ENCODE peak calls at places on chromosomes 7 and 10, in eight cellular contexts. X, I, F, U, E, W, D and A are unnamed samples.

GRCh38 chr7:90931996-90932912 is 332.0 kb upstream of the FZD1 start:
- DNase-seq in X (peak; percentile 92), D (peak; percentile 34), W (peak; percentile 22), F (no peak), I (no peak), E (no peak), U (no peak), A (no peak)

GRCh38 chr10:78320990-78321389 is 287.3 kb downstream of the RPS24 start:
- DNase-seq in F (no peak), E (no peak), X (no peak), I (no peak), U (no peak), D (no peak), W (no peak), A (no peak)

GRCh38 chr7:95045236-95045923 is 138.0 kb downstream of the PPP1R9A start:
- DNase-seq in F (peak; percentile 50), I (no peak), U (no peak), X (peak; percentile 27), D (peak; percentile 16), W (peak; percentile 27), E (no peak), A (peak; percentile 63)

GRCh38 chr10:97768322-97769315 is 3.2 kb downstream of the SFRP5 start:
- DNase-seq in X (no peak), F (no peak), I (no peak), U (no peak), E (no peak), W (no peak), D (no peak), A (no peak)

GRCh38 chr10:97320480-97321031 is 1.5 kb downstream of the FRAT1 start:
- DNase-seq in U (peak; percentile 22), F (peak; percentile 45), D (peak; percentile 32), I (no peak), W (no peak), X (no peak), E (no peak), A (no peak)

GRCh38 chr10:29841724-29842649 is 207.2 kb upstream of the SVIL start:
- DNase-seq in I (peak; percentile 60), E (peak; percentile 64), W (peak; percentile 67), D (peak; percentile 47), X (no peak), U (peak; percentile 57), F (peak; percentile 63), A (peak; percentile 81)

GRCh38 chr7:150402671-150403321 is 23.7 kb downstream of the ZNF775 start:
- DNase-seq in F (peak; percentile 69), I (no peak), X (no peak), E (no peak), W (no peak), D (peak; percentile 70), U (no peak), A (no peak)

GRCh38 chr10:29669149-29669548 is 34.4 kb upstream of the SVIL start:
- DNase-seq in U (peak; percentile 50), F (no peak), X (no peak), W (peak; percentile 71), D (no peak), I (no peak), E (no peak), A (no peak)

GRCh38 chr7:28956608-28957063 is 1.5 kb downstream of the TRIL start:
- DNase-seq in E (no peak), X (no peak), U (peak; percentile 73), D (peak; percentile 70), I (peak; percentile 70), W (peak; percentile 59), F (peak; percentile 79), A (peak; percentile 83)

GRCh38 chr10:93402192-93402591 is 79.9 kb downstream of the MYOF start:
- DNase-seq in U (no peak), F (no peak), D (no peak), W (no peak), I (no peak), E (no peak), X (no peak), A (no peak)

GRCh38 chr7:87517136-87517805 is 41.8 kb upstream of the ABCB4 start:
- DNase-seq in E (no peak), D (no peak), U (no peak), F (no peak), X (no peak), I (no peak), W (peak; percentile 65), A (no peak)

GRCh38 chr10:95408931-95409873 is 118.4 kb upstream of the PDLIM1 start:
- DNase-seq in W (no peak), X (no peak), D (no peak), U (no peak), I (no peak), E (no peak), F (no peak), A (no peak)

GRCh38 chr10:34254596-34254995 is 560.5 kb downstream of the PARD3 start:
- DNase-seq in D (peak; percentile 21), I (no peak), F (no peak), U (no peak), W (peak; percentile 82), E (no peak), X (peak; percentile 15), A (no peak)

GRCh38 chr10:96511044-96511945 is 2.4 kb downstream of the TLL2 start:
- DNase-seq in E (no peak), D (peak; percentile 49), U (no peak), F (peak; percentile 63), I (no peak), X (peak; percentile 57), W (no peak), A (peak; percentile 72)

GRCh38 chr10:129849452-129849750 is 114.7 kb downstream of the EBF3 start:
- DNase-seq in X (no peak), D (no peak), U (no peak), I (no peak), W (no peak), E (no peak), F (no peak), A (no peak)

GRCh38 chr10:37713642-37714041 is 143.8 kb downstream of the ZNF248 start:
- DNase-seq in X (no peak), D (no peak), I (no peak), E (no peak), W (no peak), U (no peak), F (no peak), A (no peak)

GRCh38 chr7:121624922-121625321 is 228.8 kb upstream of the FAM3C start:
- DNase-seq in E (no peak), X (no peak), D (no peak), F (peak; percentile 55), U (peak; percentile 51), I (no peak), W (peak; percentile 43), A (no peak)

DNA sequence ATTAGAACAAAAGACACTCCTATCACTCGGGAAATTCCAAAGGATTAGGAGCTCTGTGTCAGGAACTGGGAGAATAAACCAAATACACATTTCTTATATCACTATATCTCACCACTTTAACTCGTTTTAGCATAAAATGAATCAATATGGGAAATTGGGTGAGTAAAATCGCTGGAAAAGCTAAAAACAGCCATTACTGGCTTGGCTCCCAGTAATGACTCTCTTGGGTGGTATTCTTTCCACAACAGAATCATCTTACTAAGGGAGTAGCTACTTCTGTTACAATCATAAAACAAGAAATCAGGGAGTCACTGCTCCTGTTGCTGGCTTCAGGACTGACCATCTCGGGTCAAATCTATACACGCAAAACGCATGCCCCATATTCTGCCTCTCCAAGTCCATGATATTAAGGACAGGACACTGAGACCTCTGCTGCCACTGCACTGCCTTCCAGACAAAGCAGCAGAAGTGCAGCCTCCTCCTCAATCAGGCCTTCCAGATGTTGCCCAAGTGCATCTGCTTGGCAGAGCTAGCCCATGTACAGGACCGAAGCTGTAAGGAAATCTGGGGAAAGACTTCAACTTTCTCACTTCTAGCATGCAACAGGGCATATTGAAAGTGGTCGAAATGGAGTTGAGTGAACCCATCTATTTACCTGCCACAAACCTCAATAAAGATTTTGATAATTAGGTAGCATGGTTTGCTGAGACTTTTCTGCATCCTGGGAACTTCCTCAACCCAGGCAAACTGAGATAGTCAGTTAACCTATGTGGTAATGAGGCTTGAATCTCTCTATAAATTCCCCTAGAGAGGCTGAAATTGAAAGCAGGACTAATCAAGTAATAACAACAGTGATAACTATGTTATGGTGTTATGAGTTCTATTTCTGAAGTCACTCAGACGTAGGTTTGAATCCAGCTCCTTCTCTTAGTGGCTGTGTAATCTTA is 14.4 kb upstream of the PANK1 start:
- DNase-seq in D (no peak), I (no peak), E (no peak), F (no peak), X (peak; percentile 17), W (peak; percentile 87), U (no peak), A (no peak)
- H3K4me3 ChIP-seq in D (no peak overlapping the region), I (no peak overlapping the region), E (no peak overlapping the region), F (no peak overlapping the region), X (no peak overlapping the region), W (no peak overlapping the region), U (no peak overlapping the region), A (no peak overlapping the region)

GRCh38 chr10:69742928-69743602 is 58.6 kb upstream of the COL13A1 start:
- DNase-seq in U (no peak), X (no peak), W (peak; percentile 10), I (no peak), F (peak; percentile 55), E (no peak), D (peak; percentile 33), A (no peak)
- TF ChIP-seq CTCF in U (peak; percentile 39), X (peak; percentile 36), W (peak; percentile 33), I (no peak), F (no peak), E (peak; percentile 24), D (no peak), A (peak; percentile 74)

GRCh38 chr7:23347007-23347681 is 48.0 kb downstream of the MALSU1 start:
- DNase-seq in X (no peak), D (no peak), I (no peak), F (no peak), U (no peak), W (peak; percentile 29), E (no peak), A (no peak)
- H3K4me3 ChIP-seq in X (no peak overlapping the region), D (no peak overlapping the region), I (no peak overlapping the region), F (no peak overlapping the region), U (no peak overlapping the region), W (no peak overlapping the region), E (peak overlapping the region; percentile 37), A (no peak overlapping the region)

GRCh38 chr10:91090761-91091529 is 129.5 kb upstream of the PCGF5 start:
- DNase-seq in E (no peak), F (no peak), X (peak; percentile 54), I (no peak), W (peak; percentile 32), D (no peak), U (no peak), A (no peak)

GRCh38 chr10:91091780-91092179 is 128.7 kb upstream of the PCGF5 start:
- DNase-seq in X (no peak), F (no peak), W (no peak), D (no peak), I (no peak), E (no peak), U (no peak), A (no peak)

DNA sequence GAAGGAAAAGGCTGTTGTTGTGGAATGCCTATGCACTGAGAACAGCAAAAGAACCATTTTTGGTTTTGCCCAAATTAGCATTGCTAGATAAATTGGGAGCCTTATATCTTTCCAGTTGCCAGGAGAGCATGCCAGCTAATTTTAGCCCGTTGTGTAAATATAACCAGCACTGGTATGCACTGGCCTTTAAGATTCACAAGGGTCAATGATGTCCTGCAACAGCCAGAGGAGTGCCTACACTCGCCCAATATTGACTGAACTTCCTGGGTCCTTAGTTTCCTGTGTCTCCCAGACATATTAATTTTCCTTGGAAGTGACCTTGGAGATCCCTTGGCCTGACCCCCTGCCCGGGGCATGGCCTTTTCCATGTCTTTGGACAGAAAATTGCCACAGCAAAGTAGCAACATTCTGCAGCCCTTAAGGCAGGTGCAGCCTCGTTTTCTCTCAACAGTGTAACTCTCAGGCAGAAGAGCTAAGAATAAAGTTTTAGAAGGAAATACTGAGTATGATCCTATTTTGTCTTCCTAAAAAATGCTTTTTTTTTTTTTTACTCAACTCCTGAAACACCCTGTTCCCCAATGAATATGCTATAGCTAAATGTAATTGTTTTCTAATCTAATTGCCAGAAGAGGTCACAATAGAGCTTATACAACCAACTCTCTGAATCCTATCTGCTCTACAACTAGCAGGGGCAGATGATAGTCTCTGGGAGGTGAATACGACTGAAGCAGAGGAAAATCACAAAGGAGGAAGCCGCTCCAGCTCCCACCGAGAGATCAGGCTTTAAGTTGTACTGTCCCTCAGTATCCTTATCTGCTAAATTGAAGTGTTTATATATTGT is 131.9 kb upstream of the PCGF5 start:
- DNase-seq in D (no peak), E (no peak), I (no peak), F (no peak), X (peak; percentile 32), U (no peak), W (peak; percentile 6), A (no peak)
- TF ChIP-seq CTCF in D (no peak), E (no peak), I (no peak), F (no peak), X (no peak), U (peak; percentile 21), W (peak; percentile 3), A (peak; percentile 18)